ENCODE peak calls at places on chromosomes 11 and 22, in nine cellular contexts. D is central memory CD4-positive, alpha-beta T cell; I is lower leg skin; P is kidney; O is aorta; Q is EL; G is heart left ventricle; N is HTR-8/SVneo; W is activated CD4-positive, alpha-beta T cell treated with anti-CD3 and anti-CD28 coated beads for 4 hours. S is an unnamed sample.

GRCh38 chr11:87092159-87092558 is 54.4 kb downstream of the TMEM135 start:
- DNase-seq in D (no peak), I (no peak), P (no peak), O (no peak), Q (peak), G (no peak), N (no peak), W (no peak), S (no peak)

GRCh38 chr22:47198801-47199251 is 436.4 kb downstream of the TBC1D22A start:
- DNase-seq in D (no peak), I (peak), P (peak), O (no peak), Q (no peak), G (no peak), N (no peak), W (no peak), S (no peak)

GRCh38 chr11:17076517-17077239 is 789 bp downstream of the RPS13 start:
- DNase-seq in D (peak), I (no peak), P (peak), O (no peak), Q (no peak), G (no peak), N (no peak), W (no peak), S (no peak)

GRCh38 chr11:12232819-12233601 is 122.6 kb downstream of the MICAL2 start:
- DNase-seq in D (no peak), I (no peak), P (no peak), O (peak), Q (peak), G (no peak), N (peak), W (no peak), S (peak)

GRCh38 chr11:32960553-32961164 is 55.0 kb upstream of the DEPDC7 start:
- DNase-seq in D (peak), I (no peak), P (no peak), O (no peak), Q (peak), G (no peak), N (peak), W (no peak), S (peak)

GRCh38 chr11:67271548-67272284 is 5.4 kb downstream of the GRK2 start:
- DNase-seq in D (peak), I (peak), P (peak), O (peak), Q (no peak), G (peak), N (no peak), W (peak), S (no peak)

GRCh38 chr11:3867209-3868071 is 12.0 kb downstream of the STIM1 start:
- DNase-seq in D (no peak), I (no peak), P (no peak), O (no peak), Q (no peak), G (peak), N (no peak), W (no peak), S (no peak)

GRCh38 chr22:25992331-25992730 is 176.9 kb upstream of the SEZ6L start:
- DNase-seq in D (no peak), I (no peak), P (no peak), O (no peak), Q (no peak), G (no peak), N (no peak), W (no peak), S (no peak)

GRCh38 chr11:79375818-79376550 is 64.8 kb downstream of the TENM4 start:
- DNase-seq in D (no peak), I (no peak), P (no peak), O (no peak), Q (no peak), G (no peak), N (no peak), W (no peak), S (no peak)

GRCh38 chr11:115944596-115944995 is 440.4 kb upstream of the CADM1 start:
- DNase-seq in D (no peak), I (no peak), P (no peak), O (no peak), Q (no peak), G (no peak), N (no peak), W (no peak), S (no peak)

GRCh38 chr11:33542921-33543320 is 157.7 kb downstream of the C11orf91 start:
- DNase-seq in D (no peak), I (no peak), P (no peak), O (peak), Q (peak), G (peak), N (peak), W (peak), S (peak)

GRCh38 chr22:24109649-24110048 is 71.6 kb upstream of the SUSD2 start:
- DNase-seq in D (no peak), I (no peak), P (no peak), O (no peak), Q (no peak), G (no peak), N (no peak), W (no peak), S (no peak)

GRCh38 chr11:2257023-2257700 is 13.2 kb downstream of the ASCL2 start:
- DNase-seq in D (no peak), I (peak), P (peak), O (peak), Q (no peak), G (peak), N (no peak), W (no peak), S (peak)

GRCh38 chr22:17944205-17944725 is 80.1 kb downstream of the MICAL3 start:
- DNase-seq in D (no peak), I (no peak), P (no peak), O (no peak), Q (no peak), G (no peak), N (no peak), W (no peak), S (no peak)

GRCh38 chr11:84420261-84420660 is 1134.1 kb upstream of the CCDC90B start:
- DNase-seq in D (no peak), I (no peak), P (no peak), O (no peak), Q (no peak), G (no peak), N (no peak), W (no peak), S (no peak)

GRCh38 chr11:62627718-62628117 is 5.9 kb upstream of the B3GAT3 start:
- DNase-seq in D (no peak), I (no peak), P (no peak), O (no peak), Q (no peak), G (no peak), N (no peak), W (no peak), S (no peak)

GRCh38 chr11:17822021-17822781 is 87.6 kb downstream of the KCNC1 start:
- DNase-seq in D (no peak), I (no peak), P (no peak), O (peak), Q (no peak), G (peak), N (no peak), W (no peak), S (no peak)

GRCh38 chr22:19943665-19944026 is 2.0 kb upstream of the TXNRD2 start:
- DNase-seq in D (no peak), I (no peak), P (peak), O (peak), Q (peak), G (no peak), N (peak), W (no peak), S (no peak)

GRCh38 chr22:27185903-27186302 is 528.5 kb downstream of the MIAT start:
- DNase-seq in D (no peak), I (no peak), P (peak), O (no peak), Q (no peak), G (no peak), N (no peak), W (no peak), S (no peak)

GRCh38 chr11:20158597-20159257 is 1.5 kb downstream of the DBX1 start:
- DNase-seq in D (no peak), I (no peak), P (peak), O (peak), Q (peak), G (peak), N (peak), W (no peak), S (peak)

GRCh38 chr11:68827733-68828132 is 14.0 kb downstream of the CPT1A start:
- DNase-seq in D (no peak), I (no peak), P (no peak), O (no peak), Q (no peak), G (no peak), N (no peak), W (no peak), S (no peak)

GRCh38 chr11:78205256-78205655 is 16.5 kb downstream of the USP35 start:
- DNase-seq in D (no peak), I (no peak), P (no peak), O (no peak), Q (no peak), G (no peak), N (no peak), W (no peak), S (no peak)

GRCh38 chr11:121953122-121953521 is 162.9 kb downstream of the BLID start:
- DNase-seq in D (no peak), I (no peak), P (no peak), O (no peak), Q (no peak), G (no peak), N (no peak), W (no peak), S (no peak)

GRCh38 chr11:119807841-119808240 is 78.8 kb upstream of the NECTIN1 start:
- DNase-seq in D (no peak), I (no peak), P (no peak), O (no peak), Q (no peak), G (no peak), N (no peak), W (no peak), S (no peak)

GRCh38 chr11:103202048-103202651 is 92.9 kb downstream of the DYNC2H1 start:
- DNase-seq in D (no peak), I (no peak), P (no peak), O (no peak), Q (peak), G (no peak), N (peak), W (no peak), S (peak)

S was measured in PC-3.